ENCODE peak calls at places on chromosomes 13 and 19, in six cellular contexts. Q, Y, X, V, A and M are unnamed samples.

GRCh38 chr19:44539991-44540390 is 10.5 kb upstream of the CEACAM20 start:
- DNase-seq in X (no peak), Y (no peak), A (no peak), V (no peak), Q (no peak), M (no peak)

GRCh38 chr13:50644081-50644871 is 199.2 kb downstream of the DLEU7 start:
- DNase-seq in Y (no peak), Q (no peak), X (no peak), A (no peak), V (no peak), M (no peak)

GRCh38 chr13:50580684-50581305 is 262.7 kb downstream of the DLEU7 start:
- DNase-seq in Y (no peak), Q (peak), A (no peak), V (peak), X (no peak), M (no peak)

GRCh38 chr13:112664501-112665203 is 25.2 kb upstream of the ATP11A start:
- DNase-seq in V (peak), Y (no peak), A (no peak), X (no peak), Q (peak), M (no peak)

GRCh38 chr13:95641961-95642621 is 2.4 kb downstream of the DZIP1 start:
- DNase-seq in X (peak), Q (peak), Y (no peak), A (peak), V (peak), M (peak)

GRCh38 chr13:98176777-98177608 is at the start of gene RNF113B:
- DNase-seq in Y (no peak), X (no peak), A (no peak), V (no peak), Q (no peak), M (no peak)

GRCh38 chr13:27465611-27466010 is 15.2 kb upstream of the MTIF3 start:
- DNase-seq in Q (no peak), Y (no peak), A (no peak), X (no peak), V (peak), M (no peak)

GRCh38 chr13:106570354-106570822 is 2.5 kb upstream of the ARGLU1 start:
- DNase-seq in X (peak), Q (peak), Y (no peak), V (peak), A (peak), M (peak)

GRCh38 chr13:20869540-20869939 is 33.0 kb downstream of the XPO4 start:
- DNase-seq in Y (no peak), X (no peak), A (no peak), Q (peak), V (peak), M (no peak)

GRCh38 chr19:38537071-38537847 is 80.5 kb downstream of the MAP4K1 start:
- DNase-seq in V (no peak), Q (no peak), A (no peak), Y (no peak), X (no peak), M (no peak)

GRCh38 chr13:109998808-109999528 is 212.6 kb upstream of the IRS2 start:
- DNase-seq in X (no peak), Q (peak), A (no peak), V (peak), Y (no peak), M (no peak)

GRCh38 chr13:113812140-113813036 is 51.5 kb downstream of the GAS6 start:
- DNase-seq in V (no peak), A (no peak), X (no peak), Y (no peak), Q (no peak), M (no peak)

GRCh38 chr19:47430041-47430802 is 10.9 kb upstream of the MEIS3 start:
- DNase-seq in V (peak), A (peak), Y (no peak), X (peak), Q (peak), M (peak)

GRCh38 chr19:4815426-4816387 is 15.8 kb downstream of the TICAM1 start:
- DNase-seq in X (peak), A (peak), Y (peak), Q (peak), V (peak), M (peak)

GRCh38 chr13:23288995-23289394 is 108.2 kb downstream of the SGCG start:
- DNase-seq in A (no peak), X (no peak), Y (no peak), V (no peak), Q (no peak), M (no peak)

GRCh38 chr13:27982361-27982760 is 6.1 kb downstream of the URAD start:
- DNase-seq in X (no peak), Q (no peak), V (no peak), A (no peak), Y (no peak), M (no peak)

GRCh38 chr13:58048670-58049069 is 417.1 kb downstream of the PCDH17 start:
- DNase-seq in X (no peak), V (no peak), Y (no peak), A (no peak), Q (no peak), M (no peak)

GRCh38 chr19:36213793-36214387 is 575 bp downstream of the ZNF565 start:
- DNase-seq in Q (peak), V (no peak), X (peak), A (no peak), Y (no peak), M (no peak)

GRCh38 chr13:30679483-30680330 is 55.6 kb upstream of the ALOX5AP start:
- DNase-seq in A (no peak), Q (peak), X (no peak), V (peak), Y (no peak), M (no peak)

GRCh38 chr19:44636439-44637389 is 7.0 kb upstream of the PVR start:
- DNase-seq in X (no peak), A (no peak), V (no peak), Q (no peak), Y (no peak), M (no peak)

GRCh38 chr13:26991508-26992181 is 180.0 kb downstream of the USP12 start:
- DNase-seq in X (peak), A (peak), V (no peak), Y (no peak), Q (peak), M (no peak)

GRCh38 chr13:27288397-27288796 is 17.8 kb downstream of the RASL11A start:
- DNase-seq in Q (no peak), V (no peak), A (no peak), X (no peak), Y (no peak), M (no peak)

GRCh38 chr19:28396259-28396940 is 816.6 kb downstream of the UQCRFS1 start:
- DNase-seq in A (no peak), Y (no peak), Q (no peak), V (no peak), X (no peak), M (no peak)

GRCh38 chr19:17944301-17944700 is 11.5 kb downstream of the CCDC124 start:
- DNase-seq in A (no peak), Q (peak), Y (peak), V (peak), X (no peak), M (no peak)

GRCh38 chr13:76832258-76832988 is 53.8 kb downstream of the KCTD12 start:
- DNase-seq in X (no peak), Q (no peak), A (no peak), V (no peak), Y (no peak), M (no peak)

GRCh38 chr13:35512271-35512920 is 35.9 kb upstream of the MAB21L1 start:
- DNase-seq in X (peak), Q (peak), V (peak), Y (peak), A (no peak), M (no peak)

GRCh38 chr19:38004505-38005223 is 97.7 kb downstream of the SIPA1L3 start:
- DNase-seq in X (peak), Q (peak), A (peak), V (peak), Y (peak), M (peak)

GRCh38 chr13:28568286-28568685 is 73.4 kb upstream of the FLT1 start:
- DNase-seq in Y (no peak), V (peak), Q (peak), X (peak), A (peak), M (no peak)

GRCh38 chr19:39681416-39681815 is 22.9 kb upstream of the LGALS14 start:
- DNase-seq in Y (no peak), V (no peak), Q (no peak), X (no peak), A (no peak), M (no peak)

GRCh38 chr13:44497801-44498200 is 78.3 kb downstream of the TSC22D1 start:
- DNase-seq in Y (no peak), Q (no peak), X (no peak), A (no peak), V (no peak), M (no peak)

GRCh38 chr13:73720216-73720840 is 413.9 kb downstream of the KLF12 start:
- DNase-seq in X (no peak), Y (no peak), A (no peak), Q (peak), V (peak), M (no peak)

GRCh38 chr13:47039106-47039505 is 142.3 kb upstream of the HTR2A start:
- DNase-seq in Q (peak), A (no peak), X (no peak), Y (no peak), V (peak), M (no peak)

GRCh38 chr19:10353793-10354391 is 14.5 kb upstream of the ICAM3 start:
- DNase-seq in V (peak), A (no peak), Q (peak), Y (no peak), X (peak), M (peak)

GRCh38 chr19:46015961-46016425 is 6.9 kb downstream of the PGLYRP1 start:
- DNase-seq in Y (no peak), A (no peak), V (no peak), Q (no peak), X (peak), M (no peak)

GRCh38 chr13:44667950-44668349 is 91.8 kb upstream of the TSC22D1 start:
- DNase-seq in A (no peak), Q (peak), Y (no peak), V (peak), X (no peak), M (no peak)

GRCh38 chr19:58577581-58578429 is 4.7 kb upstream of the MZF1 start:
- DNase-seq in Y (no peak), A (no peak), X (no peak), V (no peak), Q (no peak), M (peak)

GRCh38 chr19:33040994-33041827 is 23.5 kb downstream of the RHPN2 start:
- DNase-seq in A (peak), Y (no peak), V (peak), X (peak), Q (no peak), M (peak)

GRCh38 chr19:9487016-9487415 is 11.4 kb downstream of the ZNF560 start:
- DNase-seq in X (no peak), V (no peak), A (no peak), Y (no peak), Q (no peak), M (no peak)

GRCh38 chr19:44775676-44776240 is 1.9 kb upstream of the CBLC start:
- DNase-seq in Q (no peak), Y (no peak), V (no peak), A (no peak), X (no peak), M (no peak)

GRCh38 chr13:48715977-48716376 is 62.2 kb downstream of the CYSLTR2 start:
- DNase-seq in Y (no peak), V (no peak), Q (no peak), X (no peak), A (no peak), M (no peak)

GRCh38 chr13:97068964-97069815 is 74.9 kb upstream of the OXGR1 start:
- DNase-seq in A (no peak), Y (no peak), X (no peak), V (peak), Q (no peak), M (no peak)

GRCh38 chr13:97068146-97068545 is 73.9 kb upstream of the OXGR1 start:
- DNase-seq in A (no peak), V (peak), Y (no peak), X (no peak), Q (peak), M (no peak)

GRCh38 chr13:97072297-97072696 is 78.0 kb upstream of the OXGR1 start:
- DNase-seq in A (no peak), X (no peak), Y (no peak), Q (no peak), V (no peak), M (no peak)

GRCh38 chr13:97067342-97067895 is 73.1 kb upstream of the OXGR1 start:
- DNase-seq in A (no peak), V (peak), X (no peak), Q (no peak), Y (no peak), M (no peak)
- TF ChIP-seq CTCF in A (no peak), V (peak), X (no peak), Q (peak), Y (no peak), M (no peak)

GRCh38 chr19:1182068-1182467 is 8.0 kb upstream of the SBNO2 start:
- DNase-seq in X (no peak), Y (no peak), A (no peak), V (no peak), Q (no peak), M (no peak)
- TF ChIP-seq CTCF in X (no peak), Y (no peak), A (no peak), V (no peak), Q (no peak), M (no peak)

GRCh38 chr13:22252281-22252830 is 581.5 kb downstream of the FGF9 start:
- DNase-seq in Y (no peak), X (no peak), A (no peak), Q (no peak), V (no peak), M (no peak)

GRCh38 chr13:22253107-22253506 is 582.2 kb downstream of the FGF9 start:
- DNase-seq in Q (no peak), V (no peak), Y (no peak), A (no peak), X (no peak), M (no peak)

GRCh38 chr13:22256111-22256639 is 585.3 kb downstream of the FGF9 start:
- DNase-seq in Q (no peak), A (no peak), V (no peak), X (no peak), Y (no peak), M (no peak)
- TF ChIP-seq CTCF in Q (no peak), A (no peak), V (no peak), X (no peak), Y (no peak), M (peak)

GRCh38 chr19:19096641-19097627 is 33.1 kb downstream of the SLC25A42 start:
- DNase-seq in Q (no peak), A (no peak), Y (no peak), V (no peak), X (no peak), M (no peak)
- TF ChIP-seq CTCF in Q (no peak), A (no peak), Y (no peak), V (no peak), X (no peak), M (no peak)